ENCODE peak calls at places on chromosomes 12 and 14, in six cellular contexts. S is substantia nigra; Q is stimulated activated CD8-positive, alpha-beta memory T cell treated with anti-CD3 and anti-CD28 coated beads, Interleukin-2, amount 100 ng/mL, for 1 hour; W is naive thymus-derived CD8-positive, alpha-beta T cell; L is NCI-H2171 treated with DMSO at 0.1 percent for 48 hours; B is HuH-7.5. M is an unnamed sample.
A peak's percentile ranks its signal among the peaks of the same experiment; 100 is the strongest.

GRCh38 chr12:77850698-77851097 is 20.0 kb downstream of the NAV3 start:
- DNase-seq in S (no peak), Q (no peak), W (no peak), L (no peak), B (no peak), M (no peak)

GRCh38 chr14:102554835-102555819 is 37.3 kb upstream of the RCOR1 start:
- DNase-seq in S (no peak), Q (peak; percentile 41), W (peak; percentile 53), L (peak; percentile 37), B (no peak), M (no peak)

GRCh38 chr12:65496617-65497016 is 218.1 kb downstream of the MSRB3 start:
- DNase-seq in S (no peak), Q (no peak), W (no peak), L (no peak), B (no peak), M (peak; percentile 73)

GRCh38 chr12:34299802-34300193 is 277.5 kb downstream of the ALG10 start:
- DNase-seq in S (no peak), Q (no peak), W (no peak), L (no peak), B (no peak), M (no peak)

GRCh38 chr14:77000340-77001235 is 27.9 kb downstream of the IRF2BPL start:
- DNase-seq in S (no peak), Q (no peak), W (no peak), L (peak; percentile 66), B (no peak), M (no peak)

GRCh38 chr14:105059917-105060565 is 5.2 kb downstream of the GPR132 start:
- DNase-seq in S (no peak), Q (no peak), W (no peak), L (no peak), B (no peak), M (no peak)

GRCh38 chr12:25950329-25951115 is 8.0 kb upstream of the RASSF8 start:
- DNase-seq in S (no peak), Q (no peak), W (no peak), L (no peak), B (no peak), M (no peak)

GRCh38 chr14:27686137-27686536 is 1080.5 kb upstream of the FOXG1 start:
- DNase-seq in S (no peak), Q (no peak), W (no peak), L (no peak), B (no peak), M (no peak)

GRCh38 chr12:63821781-63822251 is 22.7 kb upstream of the SRGAP1 start:
- DNase-seq in S (no peak), Q (no peak), W (no peak), L (no peak), B (no peak), M (no peak)

GRCh38 chr12:8562310-8562709 is 21.6 kb upstream of the CLEC4E start:
- DNase-seq in S (no peak), Q (no peak), W (no peak), L (peak; percentile 39), B (no peak), M (no peak)

GRCh38 chr12:60042835-60043234 is 447.0 kb downstream of the SLC16A7 start:
- DNase-seq in S (no peak), Q (no peak), W (no peak), L (no peak), B (no peak), M (no peak)

GRCh38 chr14:74468513-74468912 is 24.6 kb downstream of the NPC2 start:
- DNase-seq in S (no peak), Q (no peak), W (no peak), L (no peak), B (no peak), M (no peak)

GRCh38 chr12:50786498-50787231 is 22.8 kb downstream of the ATF1 start:
- DNase-seq in S (no peak), Q (no peak), W (no peak), L (no peak), B (peak; percentile 27), M (no peak)

GRCh38 chr14:41280745-41281144 is 325.9 kb upstream of the LRFN5 start:
- DNase-seq in S (no peak), Q (no peak), W (no peak), L (no peak), B (no peak), M (no peak)